ENCODE peak calls at places on chromosomes 11 and 22, in five cellular contexts. One of them, this sample, is unnamed.
A peak's percentile ranks its signal among the peaks of the same experiment; 100 is the strongest.

GRCh38 chr11:76243648-76244285 is 37.5 kb upstream of the WNT11 start:
- DNase-seq in NAMALWA: no peak
- DNase-seq in lower leg skin: no peak
- DNase-seq in amniotic stem cell: no peak
- DNase-seq in NB4: no peak
- DNase-seq in this sample: no peak

GRCh38 chr11:57320719-57321387 is 3.9 kb downstream of the TNKS1BP1 start:
- DNase-seq in amniotic stem cell: no peak
- DNase-seq in NB4: no peak
- DNase-seq in lower leg skin: no peak
- DNase-seq in NAMALWA: no peak
- DNase-seq in this sample: no peak

GRCh38 chr22:32501797-32502290 is 27.2 kb downstream of the FBXO7 start:
- DNase-seq in NB4: no peak
- DNase-seq in lower leg skin: no peak
- DNase-seq in amniotic stem cell: no peak
- DNase-seq in NAMALWA: no peak
- DNase-seq in this sample: no peak

GRCh38 chr11:47284151-47284550 is 14.2 kb downstream of the MADD start:
- DNase-seq in NAMALWA: no peak
- DNase-seq in lower leg skin: peak; percentile 75
- DNase-seq in NB4: no peak
- DNase-seq in amniotic stem cell: no peak
- DNase-seq in this sample: no peak

GRCh38 chr11:124080319-124081001 is 34.8 kb upstream of the VWA5A start:
- DNase-seq in amniotic stem cell: no peak
- DNase-seq in lower leg skin: no peak
- DNase-seq in NAMALWA: no peak
- DNase-seq in NB4: no peak
- DNase-seq in this sample: no peak

GRCh38 chr22:19178065-19178658 is 374 bp downstream of the SLC25A1 start:
- DNase-seq in NB4: peak; percentile 66
- DNase-seq in lower leg skin: no peak
- DNase-seq in NAMALWA: peak; percentile 65
- DNase-seq in amniotic stem cell: no peak
- DNase-seq in this sample: peak; percentile 83

GRCh38 chr22:28497188-28497587 is 182.5 kb downstream of the TTC28 start:
- DNase-seq in lower leg skin: no peak
- DNase-seq in NB4: no peak
- DNase-seq in amniotic stem cell: peak; percentile 8
- DNase-seq in NAMALWA: no peak
- DNase-seq in this sample: no peak

GRCh38 chr11:128532016-128532570 is 55.3 kb downstream of the ETS1 start:
- DNase-seq in NAMALWA: no peak
- DNase-seq in lower leg skin: no peak
- DNase-seq in amniotic stem cell: no peak
- DNase-seq in NB4: no peak
- DNase-seq in this sample: no peak

GRCh38 chr11:6413791-6414231 is 5.1 kb downstream of the APBB1 start:
- DNase-seq in NB4: no peak
- DNase-seq in NAMALWA: no peak
- DNase-seq in lower leg skin: no peak
- DNase-seq in amniotic stem cell: no peak
- DNase-seq in this sample: no peak

GRCh38 chr11:74592063-74592440 is 330 bp upstream of the POLD3 start:
- DNase-seq in NB4: no peak
- DNase-seq in lower leg skin: no peak
- DNase-seq in NAMALWA: no peak
- DNase-seq in amniotic stem cell: no peak
- DNase-seq in this sample: no peak

GRCh38 chr22:27799334-27800249 is 2.0 kb downstream of the MN1 start:
- DNase-seq in lower leg skin: no peak
- DNase-seq in NB4: no peak
- DNase-seq in NAMALWA: no peak
- DNase-seq in amniotic stem cell: no peak
- DNase-seq in this sample: no peak

GRCh38 chr11:77374108-77374507 is 72.6 kb upstream of the GDPD4 start:
- DNase-seq in NB4: no peak
- DNase-seq in NAMALWA: no peak
- DNase-seq in amniotic stem cell: no peak
- DNase-seq in lower leg skin: no peak
- DNase-seq in this sample: no peak

GRCh38 chr11:111846640-111847039 is 24.7 kb downstream of the ALG9 start:
- DNase-seq in lower leg skin: no peak
- DNase-seq in NB4: peak; percentile 68
- DNase-seq in amniotic stem cell: peak; percentile 21
- DNase-seq in NAMALWA: no peak
- DNase-seq in this sample: no peak

GRCh38 chr22:32469799-32470212 is 4.8 kb upstream of the FBXO7 start:
- DNase-seq in NAMALWA: no peak
- DNase-seq in amniotic stem cell: no peak
- DNase-seq in NB4: peak; percentile 23
- DNase-seq in lower leg skin: peak; percentile 86
- DNase-seq in this sample: no peak

GRCh38 chr22:37431366-37431765 is 4.1 kb upstream of the ELFN2 start:
- DNase-seq in NB4: no peak
- DNase-seq in lower leg skin: no peak
- DNase-seq in amniotic stem cell: no peak
- DNase-seq in NAMALWA: no peak
- DNase-seq in this sample: no peak

GRCh38 chr22:19610518-19611253 is 86.5 kb upstream of the CLDN5 start:
- DNase-seq in NAMALWA: no peak
- DNase-seq in NB4: peak; percentile 42
- DNase-seq in lower leg skin: no peak
- DNase-seq in amniotic stem cell: no peak
- DNase-seq in this sample: no peak

GRCh38 chr11:7965386-7965785 is at the start of gene NLRP10:
- DNase-seq in NAMALWA: no peak
- DNase-seq in lower leg skin: no peak
- DNase-seq in amniotic stem cell: peak; percentile 63
- DNase-seq in NB4: no peak
- DNase-seq in this sample: no peak

GRCh38 chr22:29396126-29396525 is 7.8 kb upstream of the AP1B1 start:
- DNase-seq in lower leg skin: no peak
- DNase-seq in NB4: no peak
- DNase-seq in NAMALWA: no peak
- DNase-seq in amniotic stem cell: no peak
- DNase-seq in this sample: no peak

GRCh38 chr11:108871152-108871551 is 206.3 kb downstream of the DDX10 start:
- DNase-seq in NAMALWA: peak; percentile 36
- DNase-seq in NB4: peak; percentile 31
- DNase-seq in amniotic stem cell: no peak
- DNase-seq in lower leg skin: no peak
- DNase-seq in this sample: peak; percentile 50

GRCh38 chr22:18064636-18065035 is 13.2 kb upstream of the PEX26 start:
- DNase-seq in NAMALWA: no peak
- DNase-seq in lower leg skin: no peak
- DNase-seq in amniotic stem cell: no peak
- DNase-seq in NB4: no peak
- DNase-seq in this sample: no peak

GRCh38 chr11:61833478-61833877 is 5.4 kb downstream of the FADS2 start:
- DNase-seq in NAMALWA: no peak
- DNase-seq in lower leg skin: no peak
- DNase-seq in amniotic stem cell: no peak
- DNase-seq in NB4: no peak
- DNase-seq in this sample: no peak

GRCh38 chr11:129292768-129293167 is 82.9 kb upstream of the BARX2 start:
- DNase-seq in NAMALWA: no peak
- DNase-seq in NB4: no peak
- DNase-seq in lower leg skin: no peak
- DNase-seq in amniotic stem cell: no peak
- DNase-seq in this sample: no peak

GRCh38 chr11:110529043-110529442 is 99.3 kb downstream of the FDX1 start:
- DNase-seq in NB4: peak; percentile 46
- DNase-seq in amniotic stem cell: no peak
- DNase-seq in NAMALWA: peak; percentile 42
- DNase-seq in lower leg skin: no peak
- DNase-seq in this sample: no peak

GRCh38 chr11:77044356-77044755 is 10.2 kb downstream of the B3GNT6 start:
- DNase-seq in lower leg skin: peak; percentile 34
- DNase-seq in NAMALWA: no peak
- DNase-seq in NB4: no peak
- DNase-seq in amniotic stem cell: no peak
- DNase-seq in this sample: no peak

GRCh38 chr11:88345408-88345807 is 7.9 kb upstream of the CTSC start:
- DNase-seq in lower leg skin: no peak
- DNase-seq in NB4: peak; percentile 77
- DNase-seq in NAMALWA: no peak
- DNase-seq in amniotic stem cell: no peak
- DNase-seq in this sample: no peak

GRCh38 chr11:75802913-75803820 is 11.8 kb upstream of the UVRAG start:
- DNase-seq in NAMALWA: peak; percentile 82
- DNase-seq in NB4: peak; percentile 80
- DNase-seq in lower leg skin: peak; percentile 95
- DNase-seq in amniotic stem cell: peak; percentile 44
- DNase-seq in this sample: peak; percentile 80

GRCh38 chr22:49349181-49349835 is 478.4 kb downstream of the BRD1 start:
- DNase-seq in amniotic stem cell: no peak
- DNase-seq in NB4: no peak
- DNase-seq in lower leg skin: no peak
- DNase-seq in NAMALWA: no peak
- DNase-seq in this sample: no peak

GRCh38 chr11:69434341-69434960 is 47.0 kb upstream of the LINC01488 start:
- DNase-seq in NB4: no peak
- DNase-seq in amniotic stem cell: no peak
- DNase-seq in lower leg skin: no peak
- DNase-seq in NAMALWA: no peak
- DNase-seq in this sample: no peak

GRCh38 chr11:111514216-111515031 is at the start of gene HOATZ:
- DNase-seq in NAMALWA: no peak
- DNase-seq in amniotic stem cell: no peak
- DNase-seq in lower leg skin: no peak
- DNase-seq in NB4: no peak
- DNase-seq in this sample: no peak

GRCh38 chr11:125132071-125132470 is 20.6 kb upstream of the TMEM218 start:
- DNase-seq in lower leg skin: no peak
- DNase-seq in amniotic stem cell: no peak
- DNase-seq in NAMALWA: no peak
- DNase-seq in NB4: no peak
- DNase-seq in this sample: no peak

GRCh38 chr22:20777420-20778177 is 3.7 kb downstream of the SERPIND1 start:
- DNase-seq in lower leg skin: no peak
- DNase-seq in NB4: peak; percentile 78
- DNase-seq in amniotic stem cell: peak; percentile 2
- DNase-seq in NAMALWA: no peak
- DNase-seq in this sample: no peak

GRCh38 chr11:12556155-12556554 is 118.1 kb upstream of the TEAD1 start:
- DNase-seq in NB4: no peak
- DNase-seq in lower leg skin: no peak
- DNase-seq in NAMALWA: no peak
- DNase-seq in amniotic stem cell: no peak
- DNase-seq in this sample: no peak

GRCh38 chr22:20568502-20569058 is 61.2 kb downstream of the MED15 start:
- DNase-seq in NB4: no peak
- DNase-seq in NAMALWA: no peak
- DNase-seq in lower leg skin: no peak
- DNase-seq in amniotic stem cell: no peak
- DNase-seq in this sample: no peak

GRCh38 chr11:65522640-65523322 is 2.1 kb upstream of the SCYL1 start:
- DNase-seq in NB4: peak; percentile 85
- DNase-seq in amniotic stem cell: no peak
- DNase-seq in lower leg skin: no peak
- DNase-seq in NAMALWA: no peak
- DNase-seq in this sample: no peak

GRCh38 chr11:130165601-130166456 is 6.2 kb downstream of the ST14 start:
- DNase-seq in amniotic stem cell: no peak
- DNase-seq in NAMALWA: peak; percentile 91
- DNase-seq in NB4: peak; percentile 77
- DNase-seq in lower leg skin: no peak
- DNase-seq in this sample: no peak

GRCh38 chr11:72446929-72447753 is 12.8 kb upstream of the CLPB start:
- DNase-seq in lower leg skin: no peak
- DNase-seq in amniotic stem cell: peak; percentile 21
- DNase-seq in NB4: peak; percentile 69
- DNase-seq in NAMALWA: peak; percentile 84
- DNase-seq in this sample: peak; percentile 57

GRCh38 chr11:65213322-65214211 is 31.8 kb downstream of the CAPN1 start:
- DNase-seq in NB4: peak; percentile 98
- DNase-seq in lower leg skin: peak; percentile 83
- DNase-seq in NAMALWA: no peak
- DNase-seq in amniotic stem cell: no peak
- DNase-seq in this sample: no peak

This sample was measured in D341Med.